ENCODE peak calls at places on chromosomes 7 and 10, in eight cellular contexts. One of them, this sample, is unnamed.

GRCh38 chr7:64618785-64619456 is 47.0 kb upstream of the ZNF107 start:
- DNase-seq in endothelial cell: peak; percentile 37
- DNase-seq in left ventricle myocardium inferior: no peak
- DNase-seq in GM13977: no peak
- DNase-seq in aorta: no peak
- DNase-seq in RWPE2: no peak
- DNase-seq in GM20000: no peak
- DNase-seq in endodermal cell: no peak
- DNase-seq in this sample: peak; percentile 1

GRCh38 chr7:157645539-157645938 is 308.7 kb downstream of the DNAJB6 start:
- DNase-seq in endothelial cell: no peak
- DNase-seq in left ventricle myocardium inferior: no peak
- DNase-seq in endodermal cell: no peak
- DNase-seq in aorta: no peak
- DNase-seq in GM20000: no peak
- DNase-seq in GM13977: no peak
- DNase-seq in RWPE2: no peak
- DNase-seq in this sample: no peak

GRCh38 chr7:100472121-100472851 is 6.7 kb downstream of the TSC22D4 start:
- DNase-seq in endothelial cell: no peak
- DNase-seq in aorta: no peak
- DNase-seq in GM13977: no peak
- DNase-seq in RWPE2: no peak
- DNase-seq in left ventricle myocardium inferior: no peak
- DNase-seq in GM20000: no peak
- DNase-seq in endodermal cell: no peak
- DNase-seq in this sample: no peak

GRCh38 chr7:44277851-44278250 is 47.5 kb downstream of the CAMK2B start:
- DNase-seq in RWPE2: peak; percentile 53
- DNase-seq in GM13977: no peak
- DNase-seq in aorta: peak; percentile 73
- DNase-seq in left ventricle myocardium inferior: peak; percentile 83
- DNase-seq in GM20000: no peak
- DNase-seq in endodermal cell: peak; percentile 41
- DNase-seq in endothelial cell: no peak
- DNase-seq in this sample: no peak

GRCh38 chr10:90418869-90419652 is 438.8 kb downstream of the HTR7 start:
- DNase-seq in GM20000: no peak
- DNase-seq in aorta: no peak
- DNase-seq in left ventricle myocardium inferior: no peak
- DNase-seq in GM13977: no peak
- DNase-seq in endothelial cell: no peak
- DNase-seq in endodermal cell: no peak
- DNase-seq in RWPE2: peak; percentile 72
- DNase-seq in this sample: no peak

GRCh38 chr10:89814278-89814677 is 112.9 kb downstream of the KIF20B start:
- DNase-seq in GM20000: no peak
- DNase-seq in GM13977: no peak
- DNase-seq in RWPE2: no peak
- DNase-seq in endothelial cell: no peak
- DNase-seq in aorta: no peak
- DNase-seq in left ventricle myocardium inferior: no peak
- DNase-seq in endodermal cell: no peak
- DNase-seq in this sample: no peak

GRCh38 chr10:49679480-49679893 is at the start of gene C10orf53:
- DNase-seq in GM20000: peak; percentile 70
- DNase-seq in aorta: no peak
- DNase-seq in GM13977: no peak
- DNase-seq in left ventricle myocardium inferior: peak; percentile 25
- DNase-seq in endothelial cell: peak; percentile 84
- DNase-seq in RWPE2: no peak
- DNase-seq in endodermal cell: peak; percentile 91
- DNase-seq in this sample: peak; percentile 69

GRCh38 chr7:156475666-156476065 is 164.9 kb upstream of the RNF32 start:
- DNase-seq in endothelial cell: no peak
- DNase-seq in GM20000: no peak
- DNase-seq in RWPE2: no peak
- DNase-seq in left ventricle myocardium inferior: no peak
- DNase-seq in endodermal cell: peak; percentile 40
- DNase-seq in GM13977: no peak
- DNase-seq in aorta: no peak
- DNase-seq in this sample: no peak

GRCh38 chr10:29113251-29113945 is 175.5 kb upstream of the LYZL1 start:
- DNase-seq in endothelial cell: no peak
- DNase-seq in aorta: no peak
- DNase-seq in endodermal cell: no peak
- DNase-seq in left ventricle myocardium inferior: no peak
- DNase-seq in GM13977: no peak
- DNase-seq in RWPE2: no peak
- DNase-seq in GM20000: no peak
- DNase-seq in this sample: no peak

This sample was measured in neural crest cell.